ENCODE peak calls at places on chromosomes 11 and 22, in eight cellular contexts. D is GM04504; E is glutamatergic neuron; U is activated naive CD4-positive, alpha-beta T cell treated with anti-CD3 and anti-CD28 coated beads, Interleukin-2, amount 10 ng/mL, durations not matched to agents 7 days and 5 days; J is cerebellar cortex; H is psoas muscle; Y is NCI-H2107; L is EL. P is an unnamed sample.

GRCh38 chr11:61930936-61931335 is 13.6 kb upstream of the RAB3IL1 start:
- DNase-seq in J (no peak), D (no peak), Y (no peak), H (no peak), U (no peak), E (no peak), L (no peak), P (no peak)

GRCh38 chr11:100684101-100685065 is 2.7 kb upstream of the ARHGAP42 start:
- DNase-seq in Y (no peak), D (no peak), J (no peak), L (no peak), E (no peak), H (no peak), U (no peak), P (no peak)

GRCh38 chr11:19241260-19242183 is 777 bp upstream of the E2F8 start:
- DNase-seq in J (peak), D (no peak), L (peak), Y (no peak), E (peak), H (peak), U (peak), P (no peak)

GRCh38 chr11:95586155-95586554 is 203.4 kb downstream of the FAM76B start:
- DNase-seq in L (no peak), Y (no peak), J (no peak), E (no peak), D (no peak), H (no peak), U (no peak), P (no peak)

GRCh38 chr11:87859583-87859982 is 315.7 kb downstream of the RAB38 start:
- DNase-seq in Y (no peak), H (no peak), J (no peak), E (no peak), D (no peak), U (no peak), L (no peak), P (no peak)

GRCh38 chr22:32904044-32904443 is 102.5 kb downstream of the TIMP3 start:
- DNase-seq in L (peak), Y (no peak), D (no peak), U (peak), J (peak), E (peak), H (no peak), P (no peak)

GRCh38 chr22:48644997-48645396 is 1182.7 kb downstream of the BRD1 start:
- DNase-seq in H (no peak), D (no peak), U (no peak), L (no peak), E (no peak), J (peak), Y (no peak), P (no peak)

GRCh38 chr22:35971418-35972119 is 57.1 kb downstream of the RBFOX2 start:
- DNase-seq in J (peak), L (peak), H (no peak), E (no peak), D (peak), Y (no peak), U (no peak), P (peak)

GRCh38 chr11:65899356-65900124 is 648 bp downstream of the FOSL1 start:
- DNase-seq in E (no peak), H (peak), L (peak), Y (no peak), J (no peak), D (peak), U (peak), P (no peak)

GRCh38 chr11:34407121-34407813 is 31.5 kb upstream of the CAT start:
- DNase-seq in J (no peak), D (no peak), E (no peak), L (no peak), H (no peak), Y (no peak), U (no peak), P (no peak)

GRCh38 chr11:35347921-35348331 is 71.4 kb downstream of the SLC1A2 start:
- DNase-seq in J (peak), E (no peak), L (peak), H (peak), Y (no peak), U (no peak), D (peak), P (peak)

GRCh38 chr11:114135737-114136151 is 76.2 kb downstream of the ZBTB16 start:
- DNase-seq in D (no peak), Y (no peak), H (no peak), L (peak), J (no peak), U (no peak), E (no peak), P (no peak)

GRCh38 chr11:80327971-80328614 is 887.3 kb upstream of the TENM4 start:
- DNase-seq in Y (no peak), U (no peak), J (no peak), L (no peak), H (no peak), E (no peak), D (no peak), P (no peak)

GRCh38 chr11:134752526-134752925 is 340.5 kb upstream of the B3GAT1 start:
- DNase-seq in Y (no peak), J (no peak), L (no peak), D (no peak), E (no peak), H (no peak), U (no peak), P (no peak)

GRCh38 chr11:116657842-116658825 is 114.7 kb downstream of the BUD13 start:
- DNase-seq in H (no peak), J (no peak), U (no peak), D (no peak), E (no peak), Y (no peak), L (peak), P (no peak)

GRCh38 chr11:122199661-122200060 is 83.6 kb upstream of the BLID start:
- DNase-seq in E (no peak), H (no peak), Y (no peak), U (no peak), J (no peak), D (no peak), L (no peak), P (no peak)

GRCh38 chr11:110199184-110199981 is 97.0 kb downstream of the RDX start:
- DNase-seq in H (no peak), E (no peak), D (no peak), J (no peak), U (no peak), L (no peak), Y (no peak), P (no peak)

GRCh38 chr11:45095691-45096010 is 50.8 kb upstream of the PRDM11 start:
- DNase-seq in E (no peak), H (no peak), L (no peak), D (no peak), J (no peak), U (no peak), Y (no peak), P (no peak)

GRCh38 chr11:36018967-36019596 is 75.2 kb downstream of the LDLRAD3 start:
- DNase-seq in Y (no peak), J (peak), D (no peak), L (no peak), E (no peak), H (no peak), U (no peak), P (no peak)

GRCh38 chr11:102849319-102849718 is 5.9 kb upstream of the MMP3 start:
- DNase-seq in H (no peak), Y (no peak), E (no peak), L (peak), J (no peak), U (no peak), D (peak), P (peak)

GRCh38 chr11:8768625-8769333 is 86.2 kb downstream of the RPL27A start:
- DNase-seq in H (peak), E (no peak), L (peak), D (peak), Y (no peak), J (no peak), U (no peak), P (peak)

GRCh38 chr22:30860176-30861105 is 108.1 kb downstream of the MORC2 start:
- DNase-seq in E (no peak), J (no peak), H (no peak), D (no peak), Y (no peak), L (no peak), U (no peak), P (no peak)

GRCh38 chr22:36727110-36727509 is 23.6 kb upstream of the CACNG2 start:
- DNase-seq in D (no peak), E (no peak), L (no peak), U (no peak), H (no peak), J (no peak), Y (no peak), P (no peak)

GRCh38 chr11:113159967-113160621 is 154.3 kb upstream of the TTC12 start:
- DNase-seq in D (no peak), U (no peak), H (no peak), E (no peak), L (no peak), Y (no peak), J (no peak), P (no peak)

GRCh38 chr11:69465236-69466000 is 16.0 kb upstream of the LINC01488 start:
- DNase-seq in H (no peak), J (no peak), Y (no peak), U (no peak), E (no peak), L (no peak), D (no peak), P (no peak)

GRCh38 chr22:48507595-48508350 is 1319.9 kb downstream of the BRD1 start:
- DNase-seq in Y (no peak), U (no peak), H (no peak), L (no peak), D (no peak), J (no peak), E (no peak), P (no peak)

GRCh38 chr11:914747-915493 is 4.3 kb upstream of the CHID1 start:
- DNase-seq in J (no peak), H (peak), L (no peak), E (no peak), Y (no peak), U (no peak), D (no peak), P (no peak)

P was measured in AG04449.